ENCODE peak calls at places on chromosomes 11 and 22, in six cellular contexts. E is sigmoid colon, F is cardiac muscle cell, R is PC-3, K is MM.1S, N is Peyer's patch. I is an unnamed sample.

GRCh38 chr22:21984793-21985192 is 2.2 kb upstream of the TOP3B start:
- DNase-seq in E (no peak), F (peak; percentile 26), R (peak; percentile 28), K (no peak), N (no peak), I (peak; percentile 32)

GRCh38 chr11:94511932-94512781 is at the start of gene C11orf97:
- DNase-seq in E (peak; percentile 72), F (peak; percentile 70), R (peak; percentile 76), K (peak; percentile 62), N (peak; percentile 72), I (peak; percentile 44)

GRCh38 chr11:121437018-121437685 is 15.0 kb upstream of the SORL1 start:
- DNase-seq in E (no peak), F (no peak), R (peak; percentile 58), K (no peak), N (no peak), I (no peak)

GRCh38 chr11:111736191-111736590 is 30.0 kb downstream of the PPP2R1B start:
- DNase-seq in E (no peak), F (no peak), R (no peak), K (no peak), N (no peak), I (no peak)

GRCh38 chr22:30922151-30922611 is 46.4 kb downstream of the MORC2 start:
- DNase-seq in E (peak; percentile 84), F (no peak), R (no peak), K (no peak), N (peak; percentile 83), I (peak; percentile 76)

GRCh38 chr11:130068986-130069683 is 559 bp upstream of the APLP2 start:
- DNase-seq in E (peak; percentile 95), F (no peak), R (peak; percentile 97), K (peak; percentile 61), N (peak; percentile 73), I (peak; percentile 66)

GRCh38 chr11:123797065-123797940 is 8.8 kb downstream of the OR6M1 start:
- DNase-seq in E (no peak), F (no peak), R (no peak), K (no peak), N (no peak), I (peak; percentile 22)

GRCh38 chr11:130719516-130719915 is 196.8 kb downstream of the SNX19 start:
- DNase-seq in E (no peak), F (no peak), R (no peak), K (no peak), N (no peak), I (no peak)

GRCh38 chr11:15826826-15827225 is 529.5 kb downstream of the SOX6 start:
- DNase-seq in E (no peak), F (peak; percentile 80), R (no peak), K (peak; percentile 31), N (peak; percentile 54), I (no peak)

GRCh38 chr11:34263462-34264186 is 94.2 kb downstream of the ABTB2 start:
- DNase-seq in E (peak; percentile 76), F (no peak), R (peak; percentile 95), K (no peak), N (peak; percentile 86), I (peak; percentile 94)

GRCh38 chr11:82810326-82810725 is 76.7 kb upstream of the FAM181B start:
- DNase-seq in E (no peak), F (no peak), R (no peak), K (no peak), N (no peak), I (no peak)

GRCh38 chr11:75536786-75537629 is 11.3 kb upstream of the GDPD5 start:
- DNase-seq in E (no peak), F (no peak), R (peak; percentile 98), K (no peak), N (peak; percentile 59), I (no peak)

GRCh38 chr11:68397256-68397655 is 63.3 kb upstream of the PPP6R3 start:
- DNase-seq in E (no peak), F (no peak), R (no peak), K (no peak), N (no peak), I (no peak)

GRCh38 chr11:64726211-64726641 is 3.2 kb upstream of the NRXN2 start:
- DNase-seq in E (peak; percentile 41), F (no peak), R (no peak), K (no peak), N (no peak), I (no peak)

DNA sequence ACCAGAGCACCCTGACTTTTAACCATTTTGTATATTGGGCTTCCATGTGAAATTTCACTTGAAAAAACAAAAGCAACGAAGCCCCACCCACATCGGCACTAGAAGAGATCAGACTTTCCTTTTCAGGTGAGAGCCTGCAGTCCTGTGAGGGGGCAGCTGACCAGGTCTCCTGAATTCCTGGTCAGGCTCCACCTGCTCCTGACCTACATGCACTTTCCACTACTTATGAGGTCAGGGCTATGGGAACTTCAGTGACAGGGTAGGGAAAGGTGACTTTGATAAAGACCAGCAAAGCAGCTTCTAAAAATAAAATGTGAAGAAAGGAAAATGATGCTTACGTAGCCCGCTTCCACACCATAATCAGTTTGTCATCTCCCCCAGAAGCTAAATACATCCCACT is 24.7 kb downstream of the HIRA start:
- DNase-seq in E (no peak), F (peak; percentile 87), R (no peak), K (no peak), N (no peak), I (no peak)
- H3K4me1 ChIP-seq in E (no peaks in the 10 kb centered on the region), F (peaks cover 58% of the 10 kb centered on the region), R (no peaks in the 10 kb centered on the region), K (no peaks in the 10 kb centered on the region), N (no peaks in the 10 kb centered on the region), I (no peaks in the 10 kb centered on the region)

GRCh38 chr22:35837328-35837727 is 119.7 kb downstream of the APOL5 start:
- DNase-seq in E (no peak), F (no peak), R (no peak), K (no peak), N (no peak), I (no peak)
- H3K27ac ChIP-seq in E (peak overlapping the region; percentile 86), F (peak overlapping the region; percentile 87), R (no peak overlapping the region), K (no peak overlapping the region), N (no peak overlapping the region), I (no peak overlapping the region)

GRCh38 chr11:134277176-134278001 is 1.2 kb downstream of the GLB1L3 start:
- DNase-seq in E (no peak), F (no peak), R (no peak), K (no peak), N (peak; percentile 41), I (no peak)
- H3K27me3 ChIP-seq in E (peaks cover 38% of the 10 kb centered on the region), F (peaks cover 62% of the 10 kb centered on the region), R (peaks cover 86% of the 10 kb centered on the region), K (peaks cover 6% of the 10 kb centered on the region), N (peaks cover 36% of the 10 kb centered on the region), I (peaks cover 7% of the 10 kb centered on the region)

GRCh38 chr11:119739021-119739703 is 10.2 kb upstream of the NECTIN1 start:
- DNase-seq in E (no peak), F (no peak), R (no peak), K (no peak), N (peak; percentile 75), I (peak; percentile 92)

GRCh38 chr11:119739975-119740374 is 11.0 kb upstream of the NECTIN1 start:
- DNase-seq in E (no peak), F (no peak), R (no peak), K (no peak), N (peak; percentile 73), I (peak; percentile 95)

GRCh38 chr11:119743041-119743440 is 14.0 kb upstream of the NECTIN1 start:
- DNase-seq in E (no peak), F (no peak), R (no peak), K (no peak), N (no peak), I (peak; percentile 55)

GRCh38 chr11:119742263-119742861 is 13.4 kb upstream of the NECTIN1 start:
- DNase-seq in E (no peak), F (peak; percentile 80), R (no peak), K (no peak), N (no peak), I (no peak)

DNA sequence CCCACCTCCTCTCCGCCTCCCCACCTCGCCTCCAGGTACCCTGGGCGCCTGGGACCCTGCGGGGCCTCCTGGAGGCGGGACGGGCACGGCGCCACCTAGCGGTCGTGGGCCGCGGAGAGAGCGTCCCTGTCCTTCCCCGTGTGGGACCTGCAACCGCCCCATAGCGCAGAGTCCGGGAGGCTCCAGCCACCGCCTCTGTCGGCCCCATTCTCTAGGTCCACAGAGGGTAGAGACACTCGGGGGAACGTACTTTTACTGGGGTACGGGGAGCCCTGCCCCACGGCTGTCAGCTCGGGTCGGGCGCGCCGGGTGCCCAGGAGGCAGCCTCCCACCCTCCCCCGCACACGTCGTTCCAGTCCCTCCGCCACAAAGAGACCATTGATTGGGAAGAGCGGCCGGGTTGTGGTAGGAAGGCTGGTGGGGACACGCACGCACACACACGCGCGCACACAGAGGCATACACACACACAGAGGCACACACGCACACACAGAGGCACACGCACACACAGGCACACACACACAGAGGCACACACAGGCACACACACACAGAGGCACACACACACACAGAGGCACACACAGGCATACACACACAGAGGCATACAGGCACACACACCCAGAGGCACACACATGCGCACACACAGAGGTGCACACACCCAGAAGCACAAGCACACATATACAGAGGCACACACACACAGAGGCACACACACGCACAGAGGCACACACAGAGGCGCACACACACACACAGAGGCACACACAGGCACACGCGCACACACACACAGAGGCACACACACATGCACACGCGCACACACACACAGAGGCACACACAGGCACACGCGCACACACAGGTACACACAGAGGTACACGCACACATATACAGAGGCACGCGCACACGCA is 12.6 kb upstream of the NECTIN1 start:
- DNase-seq in E (no peak), F (peak; percentile 71), R (peak; percentile 60), K (peak; percentile 58), N (peak; percentile 78), I (peak; percentile 53)
- H3K4me1 ChIP-seq in E (peaks cover 7% of the 10 kb centered on the region), F (peaks cover 5% of the 10 kb centered on the region), R (no peaks in the 10 kb centered on the region), K (no peaks in the 10 kb centered on the region), N (peaks cover 5% of the 10 kb centered on the region), I (peaks cover 6% of the 10 kb centered on the region)

DNA sequence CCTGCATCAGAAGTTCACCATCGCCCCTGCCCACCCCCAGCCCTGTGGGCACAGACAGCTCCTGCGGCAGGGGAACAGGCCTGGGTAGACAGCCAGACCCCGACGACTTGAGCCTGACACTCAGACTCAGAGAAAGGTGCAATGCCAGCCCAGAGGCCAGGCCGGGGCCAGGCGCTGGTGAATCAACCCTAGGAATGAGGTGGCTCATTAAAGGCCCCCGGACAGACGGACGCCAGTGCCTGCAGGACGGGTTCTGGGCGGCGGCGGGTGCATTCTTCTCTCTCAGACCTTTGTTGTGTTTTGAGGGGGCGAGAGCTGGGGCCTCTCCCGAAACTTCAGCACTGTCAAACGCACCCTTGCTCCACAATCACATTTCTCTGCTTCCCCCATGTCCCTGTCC is 5.6 kb downstream of the OVOL1 start:
- DNase-seq in E (no peak), F (no peak), R (peak; percentile 66), K (no peak), N (no peak), I (no peak)
- H3K27ac ChIP-seq in E (no peak overlapping the region), F (no peak overlapping the region), R (peak overlapping the region; percentile 57), K (no peak overlapping the region), N (no peak overlapping the region), I (peak overlapping the region; percentile 76)

GRCh38 chr11:30586251-30587144 is at the start of gene MPPED2:
- DNase-seq in E (peak; percentile 77), F (peak; percentile 83), R (no peak), K (peak; percentile 56), N (no peak), I (no peak)

GRCh38 chr11:30581646-30582045 is 4.5 kb downstream of the MPPED2 start:
- DNase-seq in E (no peak), F (no peak), R (no peak), K (no peak), N (no peak), I (no peak)

GRCh38 chr11:30585067-30585891 is 874 bp downstream of the MPPED2 start:
- DNase-seq in E (peak; percentile 74), F (peak; percentile 61), R (no peak), K (peak; percentile 42), N (peak; percentile 43), I (no peak)

GRCh38 chr11:30583505-30584280 is 2.5 kb downstream of the MPPED2 start:
- DNase-seq in E (peak; percentile 70), F (peak; percentile 70), R (no peak), K (no peak), N (no peak), I (no peak)

GRCh38 chr11:30585892-30586250 is 282 bp downstream of the MPPED2 start:
- DNase-seq in E (peak; percentile 68), F (peak; percentile 71), R (no peak), K (no peak), N (no peak), I (no peak)
- H3K27me3 ChIP-seq in E (no peaks in the 10 kb centered on the region), F (no peaks in the 10 kb centered on the region), R (peaks cover 54% of the 10 kb centered on the region), K (peaks cover 13% of the 10 kb centered on the region), N (no peaks in the 10 kb centered on the region), I (peaks cover 4% of the 10 kb centered on the region)